ENCODE peak calls at places on chromosome 13, in ten cellular contexts. E, P, F, U, Z, J, I, C, N and Y are unnamed samples.

GRCh38 chr13:100491164-100491847 is 97.3 kb downstream of the GGACT start:
- DNase-seq in E (no peak), P (peak; percentile 59), F (no peak), U (no peak), Z (no peak), J (peak; percentile 6), I (no peak), C (no peak), N (peak; percentile 84), Y (no peak)

GRCh38 chr13:77535448-77535847 is at the start of gene SCEL:
- DNase-seq in E (no peak), P (no peak), F (no peak), U (no peak), Z (no peak), J (no peak), I (no peak), C (no peak), N (no peak), Y (no peak)

GRCh38 chr13:44157614-44158013 is 216.0 kb upstream of the SERP2 start:
- DNase-seq in E (no peak), P (no peak), F (no peak), U (no peak), Z (no peak), J (no peak), I (no peak), C (no peak), N (no peak), Y (no peak)

GRCh38 chr13:20053016-20053415 is 94.5 kb downstream of the ZMYM2 start:
- DNase-seq in E (no peak), P (peak; percentile 37), F (no peak), U (no peak), Z (no peak), J (no peak), I (no peak), C (no peak), N (peak; percentile 6), Y (no peak)

GRCh38 chr13:98950705-98951104 is 27.2 kb downstream of the DOCK9 start:
- DNase-seq in E (no peak), P (no peak), F (no peak), U (no peak), Z (no peak), J (no peak), I (no peak), C (no peak), N (no peak), Y (no peak)

GRCh38 chr13:91302070-91302469 is 45.4 kb upstream of the MIR17HG start:
- DNase-seq in E (no peak), P (no peak), F (no peak), U (no peak), Z (no peak), J (no peak), I (no peak), C (no peak), N (no peak), Y (no peak)

GRCh38 chr13:30892966-30893365 is 13.1 kb upstream of the MEDAG start:
- DNase-seq in E (no peak), P (no peak), F (peak; percentile 47), U (peak; percentile 64), Z (no peak), J (no peak), I (peak; percentile 31), C (no peak), N (no peak), Y (peak; percentile 28)

GRCh38 chr13:46577656-46578589 is 25.0 kb downstream of the LRCH1 start:
- DNase-seq in E (no peak), P (no peak), F (no peak), U (no peak), Z (no peak), J (no peak), I (peak; percentile 18), C (no peak), N (no peak), Y (no peak)

GRCh38 chr13:74651121-74651520 is 516.9 kb upstream of the KLF12 start:
- DNase-seq in E (no peak), P (no peak), F (no peak), U (no peak), Z (no peak), J (no peak), I (no peak), C (no peak), N (no peak), Y (no peak)

GRCh38 chr13:75687145-75687763 is 51.1 kb downstream of the LMO7 start:
- DNase-seq in E (no peak), P (no peak), F (no peak), U (no peak), Z (peak; percentile 24), J (no peak), I (peak; percentile 57), C (no peak), N (peak; percentile 50), Y (peak; percentile 42)

GRCh38 chr13:100645382-100645781 is 29.2 kb downstream of the TMTC4 start:
- DNase-seq in E (no peak), P (no peak), F (no peak), U (no peak), Z (peak; percentile 72), J (no peak), I (no peak), C (no peak), N (no peak), Y (no peak)

GRCh38 chr13:109755997-109756396 is 30.4 kb downstream of the IRS2 start:
- DNase-seq in E (no peak), P (no peak), F (no peak), U (no peak), Z (no peak), J (no peak), I (no peak), C (no peak), N (no peak), Y (no peak)

GRCh38 chr13:46903748-46904147 is 6.9 kb upstream of the HTR2A start:
- DNase-seq in E (no peak), P (no peak), F (no peak), U (no peak), Z (no peak), J (no peak), I (peak; percentile 60), C (no peak), N (no peak), Y (no peak)

GRCh38 chr13:95564091-95564490 is 11.6 kb downstream of the CLDN10 start:
- DNase-seq in E (no peak), P (no peak), F (no peak), U (no peak), Z (no peak), J (no peak), I (no peak), C (no peak), N (no peak), Y (no peak)

GRCh38 chr13:20826810-20827560 is 53.2 kb upstream of the EEF1AKMT1 start:
- DNase-seq in E (no peak), P (no peak), F (no peak), U (no peak), Z (no peak), J (no peak), I (peak; percentile 57), C (no peak), N (no peak), Y (no peak)

GRCh38 chr13:78020861-78021260 is 102.2 kb upstream of the EDNRB start:
- DNase-seq in E (no peak), P (no peak), F (peak; percentile 48), U (no peak), Z (peak; percentile 89), J (peak; percentile 8), I (no peak), C (no peak), N (no peak), Y (no peak)

GRCh38 chr13:21234537-21234936 is 58.1 kb downstream of the MRPL57 start:
- DNase-seq in E (no peak), P (no peak), F (no peak), U (no peak), Z (no peak), J (no peak), I (peak; percentile 68), C (no peak), N (no peak), Y (no peak)

GRCh38 chr13:22200469-22200868 is 529.6 kb downstream of the FGF9 start:
- DNase-seq in E (no peak), P (no peak), F (no peak), U (no peak), Z (no peak), J (no peak), I (no peak), C (no peak), N (no peak), Y (no peak)

GRCh38 chr13:27796544-27797227 is 4.4 kb downstream of the GSX1 start:
- DNase-seq in E (no peak), P (no peak), F (no peak), U (no peak), Z (no peak), J (no peak), I (no peak), C (no peak), N (no peak), Y (no peak)

GRCh38 chr13:40109324-40109958 is 454.0 kb downstream of the COG6 start:
- DNase-seq in E (peak; percentile 70), P (peak; percentile 95), F (no peak), U (peak; percentile 38), Z (no peak), J (no peak), I (peak; percentile 86), C (no peak), N (peak; percentile 92), Y (no peak)

GRCh38 chr13:24626449-24626848 is 53.8 kb upstream of the ATP12A start:
- DNase-seq in E (no peak), P (no peak), F (no peak), U (no peak), Z (no peak), J (no peak), I (no peak), C (no peak), N (no peak), Y (no peak)

GRCh38 chr13:30796833-30797601 is 61.7 kb downstream of the ALOX5AP start:
- DNase-seq in E (no peak), P (no peak), F (no peak), U (peak; percentile 51), Z (no peak), J (no peak), I (no peak), C (no peak), N (no peak), Y (no peak)

GRCh38 chr13:80341771-80342271 is 895 bp upstream of the SPRY2 start:
- DNase-seq in E (no peak), P (no peak), F (peak; percentile 50), U (no peak), Z (peak; percentile 8), J (peak; percentile 63), I (peak; percentile 48), C (peak; percentile 74), N (no peak), Y (no peak)

GRCh38 chr13:79435549-79435948 is 29.5 kb upstream of the RBM26 start:
- DNase-seq in E (no peak), P (peak; percentile 67), F (no peak), U (no peak), Z (no peak), J (no peak), I (peak; percentile 84), C (no peak), N (peak; percentile 8), Y (no peak)

GRCh38 chr13:51999525-51999924 is 11.7 kb downstream of the ATP7B start:
- DNase-seq in E (no peak), P (no peak), F (no peak), U (no peak), Z (no peak), J (peak; percentile 19), I (no peak), C (no peak), N (no peak), Y (no peak)